ENCODE peak calls at places on chromosomes 13 and 19, in eight cellular contexts. K, H, W, T, M, N, Z and U are unnamed samples.

GRCh38 chr13:65724261-65724660 is 1505.9 kb downstream of the PCDH9 start:
- DNase-seq in K (no peak), H (no peak), W (no peak), T (no peak), M (no peak), N (no peak), Z (no peak), U (no peak)

GRCh38 chr13:66578305-66578704 is 651.8 kb downstream of the PCDH9 start:
- DNase-seq in K (no peak), H (no peak), W (no peak), T (no peak), M (no peak), N (no peak), Z (no peak), U (no peak)

GRCh38 chr13:33882804-33883203 is 64.9 kb downstream of the RFC3 start:
- DNase-seq in K (no peak), H (no peak), W (no peak), T (no peak), M (no peak), N (no peak), Z (no peak), U (no peak)

GRCh38 chr19:13652810-13653590 is 111.3 kb upstream of the MRI1 start:
- DNase-seq in K (no peak), H (no peak), W (no peak), T (no peak), M (peak; percentile 75), N (no peak), Z (no peak), U (no peak)

GRCh38 chr13:52931913-52932312 is 83.5 kb upstream of the PCDH8 start:
- DNase-seq in K (no peak), H (no peak), W (no peak), T (no peak), M (no peak), N (no peak), Z (no peak), U (no peak)

GRCh38 chr19:29660835-29661234 is 4.4 kb upstream of the PLEKHF1 start:
- DNase-seq in K (no peak), H (no peak), W (no peak), T (no peak), M (no peak), N (no peak), Z (no peak), U (no peak)

GRCh38 chr19:2309734-2310362 is 1.9 kb upstream of the LINGO3 start:
- DNase-seq in K (no peak), H (no peak), W (peak; percentile 48), T (no peak), M (peak; percentile 72), N (no peak), Z (no peak), U (no peak)

GRCh38 chr13:20160346-20161274 is at the start of gene GJA3:
- DNase-seq in K (peak; percentile 81), H (peak; percentile 41), W (no peak), T (no peak), M (peak; percentile 65), N (peak; percentile 31), Z (peak; percentile 23), U (peak; percentile 38)

GRCh38 chr19:18743281-18743825 is 47.8 kb downstream of the COMP start:
- DNase-seq in K (no peak), H (no peak), W (peak; percentile 42), T (no peak), M (no peak), N (no peak), Z (no peak), U (no peak)

GRCh38 chr19:37988758-37989635 is 82.0 kb downstream of the SIPA1L3 start:
- DNase-seq in K (no peak), H (no peak), W (no peak), T (no peak), M (no peak), N (no peak), Z (no peak), U (no peak)

GRCh38 chr19:55528030-55528801 is 8.7 kb downstream of the SBK2 start:
- DNase-seq in K (no peak), H (no peak), W (no peak), T (no peak), M (peak; percentile 95), N (no peak), Z (no peak), U (no peak)

GRCh38 chr13:66430266-66430665 is 799.9 kb downstream of the PCDH9 start:
- DNase-seq in K (no peak), H (no peak), W (no peak), T (no peak), M (no peak), N (no peak), Z (no peak), U (no peak)

GRCh38 chr13:85529216-85529590 is 270.0 kb downstream of the SLITRK6 start:
- DNase-seq in K (no peak), H (no peak), W (no peak), T (no peak), M (no peak), N (no peak), Z (no peak), U (no peak)